ENCODE peak calls at places on chromosome 1, in nine cellular contexts. A is DND-41, Y is mesenchymal stem cell, F is GM23338, M is K562, O is fibroblast of lung, K is neuronal stem cell, R is osteoblast, Q is OCI-LY7. E is an unnamed sample.

GRCh38 chr1:16903054-16903453 is 7.3 kb downstream of the RNU1-2 start:
- DNase-seq in M (no peak), R (peak; percentile 18), Q (peak; percentile 29), O (peak; percentile 47), Y (peak; percentile 92), K (no peak), A (no peak), F (no peak), E (peak; percentile 94)

GRCh38 chr1:29017975-29018712 is 103.8 kb downstream of the EPB41 start:
- DNase-seq in R (no peak), Q (no peak), Y (no peak), K (no peak), O (no peak), F (no peak), A (no peak), M (no peak), E (no peak)

GRCh38 chr1:27045973-27046558 is 33.4 kb upstream of the TENT5B start:
- DNase-seq in O (peak; percentile 54), M (peak; percentile 83), Y (peak; percentile 73), R (peak; percentile 92), Q (peak; percentile 67), K (peak; percentile 79), F (peak; percentile 91), A (peak; percentile 66), E (peak; percentile 80)

GRCh38 chr1:213984387-213985180 is 3.2 kb upstream of the PROX1 start:
- DNase-seq in Q (no peak), F (peak; percentile 86), K (no peak), M (no peak), A (peak; percentile 44), Y (no peak), R (peak; percentile 56), O (no peak), E (no peak)

GRCh38 chr1:31788825-31789256 is 24.7 kb upstream of the ADGRB2 start:
- DNase-seq in F (no peak), O (peak; percentile 86), M (no peak), Y (peak; percentile 84), K (peak; percentile 60), Q (peak; percentile 81), A (no peak), R (peak; percentile 90), E (peak; percentile 91)

GRCh38 chr1:173206816-173207595 is at the start of gene TNFSF4:
- DNase-seq in F (peak; percentile 8), Q (no peak), R (no peak), Y (no peak), M (no peak), K (no peak), O (peak; percentile 71), A (peak; percentile 77), E (peak; percentile 62)

GRCh38 chr1:234918216-234918841 is 210.3 kb downstream of the TOMM20 start:
- DNase-seq in Q (no peak), R (peak; percentile 89), M (no peak), K (peak; percentile 21), O (no peak), A (no peak), Y (no peak), F (peak; percentile 37), E (no peak)

GRCh38 chr1:26786437-26787380 is 1.0 kb upstream of the PIGV start:
- DNase-seq in F (peak; percentile 69), K (no peak), O (peak; percentile 86), Y (peak; percentile 88), R (peak; percentile 95), A (peak; percentile 80), M (peak; percentile 79), Q (peak; percentile 66), E (peak; percentile 89)

GRCh38 chr1:79133703-79134258 is 127.3 kb upstream of the ADGRL4 start:
- DNase-seq in Q (no peak), M (no peak), O (no peak), Y (no peak), K (no peak), A (no peak), F (no peak), R (peak; percentile 58), E (peak; percentile 5)

GRCh38 chr1:41028034-41028642 is 6.6 kb upstream of the SLFNL1 start:
- DNase-seq in O (no peak), R (no peak), K (no peak), Q (no peak), M (no peak), F (no peak), Y (no peak), A (no peak), E (no peak)

GRCh38 chr1:3907031-3907534 is 7.0 kb upstream of the C1orf174 start:
- DNase-seq in F (peak; percentile 34), R (peak; percentile 86), A (peak; percentile 23), O (no peak), Q (peak; percentile 77), M (peak; percentile 81), K (no peak), Y (no peak), E (no peak)

GRCh38 chr1:26225033-26225831 is 8.8 kb upstream of the CEP85 start:
- DNase-seq in K (peak; percentile 78), Y (peak; percentile 42), R (peak; percentile 88), O (peak; percentile 22), F (peak; percentile 95), Q (no peak), A (no peak), M (no peak), E (peak; percentile 47)

GRCh38 chr1:27744556-27744955 is 18.8 kb downstream of the FAM76A start:
- DNase-seq in K (no peak), M (no peak), Q (no peak), O (no peak), A (no peak), Y (no peak), R (no peak), F (no peak), E (no peak)

GRCh38 chr1:85320371-85321131 is 44.1 kb upstream of the BCL10 start:
- DNase-seq in M (no peak), Y (peak; percentile 62), R (peak; percentile 63), A (no peak), Q (no peak), O (peak; percentile 42), F (no peak), K (no peak), E (peak; percentile 87)

GRCh38 chr1:18662286-18662639 is 31.6 kb downstream of the PAX7 start:
- DNase-seq in M (no peak), K (no peak), R (peak; percentile 50), Q (no peak), F (no peak), O (no peak), A (no peak), Y (no peak), E (no peak)

GRCh38 chr1:40630488-40631223 is 34.8 kb downstream of the RIMS3 start:
- DNase-seq in M (peak; percentile 71), A (peak; percentile 30), K (peak; percentile 42), Y (peak; percentile 26), O (peak; percentile 16), Q (peak; percentile 67), R (peak; percentile 68), F (peak; percentile 87), E (peak; percentile 64)

GRCh38 chr1:158830074-158830677 is 975 bp upstream of the MNDA start:
- DNase-seq in O (no peak), R (no peak), F (no peak), Q (no peak), M (no peak), K (no peak), Y (no peak), A (no peak), E (no peak)

GRCh38 chr1:168394858-168395257 is 114.2 kb downstream of the TBX19 start:
- DNase-seq in F (no peak), Y (no peak), O (no peak), M (no peak), K (no peak), R (no peak), A (no peak), Q (no peak), E (no peak)

DNA sequence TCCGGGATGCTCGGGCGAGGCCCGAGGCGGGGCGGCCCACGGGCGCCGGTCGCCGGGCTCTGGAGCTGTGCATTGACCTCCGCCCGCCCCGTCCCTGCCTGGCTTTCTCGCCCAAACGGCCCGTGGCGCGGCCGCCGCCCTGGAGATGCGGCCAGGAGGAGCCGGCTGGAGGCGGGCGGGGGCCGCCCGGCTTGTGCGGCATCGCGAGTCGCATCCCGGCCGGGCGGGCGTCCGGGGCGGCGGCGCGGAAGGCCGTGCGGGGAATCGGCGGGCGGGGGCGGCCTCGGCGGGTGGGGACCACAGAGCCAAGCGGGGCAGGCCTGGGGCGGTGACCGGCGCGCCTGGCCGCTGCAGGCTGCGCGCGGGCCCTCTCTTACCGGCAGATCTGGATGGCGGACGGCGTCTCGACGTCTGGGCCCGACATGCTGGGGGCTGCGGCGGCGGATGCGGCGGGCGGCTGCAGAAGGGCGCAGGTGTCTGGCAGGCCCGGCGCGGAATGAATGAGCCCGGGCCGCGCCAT is 627 bp downstream of the ACOT7 start:
- DNase-seq in R (peak; percentile 95), M (peak; percentile 86), Y (no peak), K (no peak), A (no peak), O (no peak), Q (no peak), F (peak; percentile 40), E (peak; percentile 69)
- H2AFZ ChIP-seq in R (peak overlapping the region; percentile 89), M (peak overlapping the region; percentile 91), Y (peak overlapping the region; percentile 49), K (peak overlapping the region; percentile 97), A (peak overlapping the region; percentile 74), O (peak overlapping the region; percentile 64), Q (peak overlapping the region; percentile 53), F (no peak overlapping the region), E (peak overlapping the region; percentile 51)

GRCh38 chr1:6180215-6180577 is at the start of gene CHD5:
- DNase-seq in Q (no peak), Y (no peak), O (no peak), A (no peak), K (peak; percentile 44), M (no peak), F (peak; percentile 86), R (peak; percentile 91), E (peak; percentile 43)
- H3K4me3 ChIP-seq in Q (no peak within 1 kb of the TSS), Y (peak within 1 kb of the TSS; percentile 41), O (no peak within 1 kb of the TSS), A (no peak within 1 kb of the TSS), K (no peak within 1 kb of the TSS), M (no peak within 1 kb of the TSS), F (peak within 1 kb of the TSS; percentile 52), R (no peak within 1 kb of the TSS), E (no peak within 1 kb of the TSS)

DNA sequence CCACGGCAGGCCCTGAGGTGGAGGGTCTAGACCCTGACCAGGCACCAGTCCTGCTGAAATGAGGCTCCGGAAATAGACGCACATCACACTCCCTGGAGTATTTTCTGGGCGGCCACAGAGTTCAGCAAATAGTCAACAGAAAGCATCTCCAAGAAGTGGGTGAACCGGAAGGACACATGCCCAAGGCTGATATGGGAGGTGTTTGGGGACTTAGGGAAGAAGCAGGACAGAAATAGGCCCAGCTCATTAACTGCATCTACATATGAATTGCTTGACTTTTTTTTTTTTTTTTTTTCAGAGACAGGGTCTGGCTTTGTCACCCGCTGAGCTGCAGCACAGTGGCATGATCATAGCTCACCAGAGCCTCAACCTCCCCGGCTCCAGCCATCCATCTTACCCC is 36.5 kb upstream of the GPR157 start:
- DNase-seq in F (no peak), Q (no peak), A (no peak), K (no peak), R (no peak), O (no peak), M (no peak), Y (no peak), E (no peak)
- H3K27ac ChIP-seq in F (peak overlapping the region; percentile 30), Q (no peak overlapping the region), A (no peak overlapping the region), K (no peak overlapping the region), R (peak overlapping the region; percentile 91), O (no peak overlapping the region), M (no peak overlapping the region), Y (no peak overlapping the region), E (no peak overlapping the region)

DNA sequence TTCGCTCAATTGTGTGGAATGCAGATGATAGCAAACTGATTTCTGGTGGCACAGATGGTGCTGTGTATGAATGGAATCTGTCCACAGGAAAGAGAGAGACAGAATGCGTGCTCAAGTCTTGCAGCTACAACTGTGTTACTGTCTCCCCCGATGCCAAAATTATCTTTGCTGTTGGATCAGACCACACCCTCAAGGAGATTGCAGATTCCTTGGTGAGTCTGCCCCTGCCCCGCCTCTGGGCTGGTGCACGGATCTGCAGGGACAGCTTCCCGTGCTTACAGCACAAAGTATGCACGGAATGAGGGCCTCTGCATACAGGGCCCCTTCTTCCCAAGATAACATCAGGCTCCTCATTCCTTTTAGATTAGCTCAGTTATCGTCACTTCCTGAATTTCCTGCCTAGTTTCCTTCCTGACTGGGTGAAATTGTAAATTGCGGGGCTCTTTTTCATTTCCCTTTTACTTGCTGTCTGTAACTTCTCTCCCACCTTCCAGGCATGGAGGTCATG is 34.6 kb downstream of the CFAP57 start:
- DNase-seq in Q (no peak), R (peak; percentile 87), O (peak; percentile 86), K (no peak), F (peak; percentile 95), Y (peak; percentile 96), A (no peak), M (no peak), E (peak; percentile 96)
- H2AFZ ChIP-seq in Q (no peak overlapping the region), R (peak overlapping the region; percentile 50), O (peak overlapping the region; percentile 84), K (peak overlapping the region; percentile 83), F (no peak overlapping the region), Y (peak overlapping the region; percentile 88), A (no peak overlapping the region), M (no peak overlapping the region), E (peak overlapping the region; percentile 60)

E was measured in GM23248.